ENCODE peak calls at places on chromosomes 1 and 21, in eight cellular contexts. B, C, S, G, A, R, F and H are unnamed samples.

GRCh38 chr1:221497051-221497450 is 244.8 kb downstream of the DUSP10 start:
- DNase-seq in R (no peak), A (no peak), C (no peak), F (no peak), B (no peak), G (no peak), S (no peak), H (no peak)

GRCh38 chr1:29876902-29877301 is 640.6 kb downstream of the PTPRU start:
- DNase-seq in F (no peak), R (no peak), S (no peak), G (no peak), B (no peak), A (no peak), C (no peak), H (no peak)

GRCh38 chr1:180280617-180281016 is 50.6 kb downstream of the LHX4 start:
- DNase-seq in B (no peak), S (no peak), F (no peak), G (no peak), R (no peak), C (no peak), A (no peak), H (no peak)

GRCh38 chr1:41578712-41579335 is 94.3 kb upstream of the EDN2 start:
- DNase-seq in R (no peak), B (peak; percentile 30), G (no peak), F (no peak), S (no peak), C (peak; percentile 14), A (no peak), H (no peak)

GRCh38 chr1:31855038-31855845 is 39.4 kb upstream of the SPOCD1 start:
- DNase-seq in A (no peak), C (peak; percentile 45), R (no peak), B (peak; percentile 75), F (no peak), S (no peak), G (no peak), H (no peak)

GRCh38 chr1:59523745-59524450 is 227.0 kb downstream of the FGGY start:
- DNase-seq in A (no peak), R (no peak), G (no peak), C (no peak), S (no peak), B (no peak), F (no peak), H (no peak)

GRCh38 chr1:107047602-107048001 is 8.9 kb upstream of the PRMT6 start:
- DNase-seq in R (no peak), S (no peak), B (no peak), C (no peak), G (no peak), F (no peak), A (no peak), H (no peak)

GRCh38 chr1:197065549-197065948 is 1.5 kb downstream of the F13B start:
- DNase-seq in C (no peak), G (no peak), S (no peak), F (no peak), A (no peak), B (peak; percentile 40), R (no peak), H (no peak)

GRCh38 chr1:225813250-225813964 is 3.5 kb downstream of the EPHX1 start:
- DNase-seq in C (peak; percentile 100), F (peak; percentile 91), G (no peak), A (no peak), B (peak; percentile 62), R (no peak), S (peak; percentile 62), H (no peak)

GRCh38 chr21:37516998-37517397 is 150.4 kb downstream of the DYRK1A start:
- DNase-seq in S (no peak), F (no peak), A (no peak), G (no peak), C (no peak), R (no peak), B (no peak), H (no peak)

GRCh38 chr21:34367320-34367935 is 3.6 kb downstream of the KCNE2 start:
- DNase-seq in S (peak; percentile 30), C (peak; percentile 56), R (peak; percentile 54), A (peak; percentile 64), B (peak; percentile 82), G (no peak), F (peak; percentile 49), H (no peak)

GRCh38 chr1:31426249-31426922 is 13.4 kb downstream of the SERINC2 start:
- DNase-seq in B (no peak), G (no peak), S (peak; percentile 50), A (no peak), R (no peak), F (peak; percentile 13), C (no peak), H (no peak)

GRCh38 chr1:168454211-168454815 is 89.5 kb downstream of the XCL2 start:
- DNase-seq in B (peak; percentile 66), C (no peak), A (no peak), S (no peak), F (no peak), R (no peak), G (no peak), H (no peak)

GRCh38 chr1:3632298-3632697 is 7.5 kb downstream of the TPRG1L start:
- DNase-seq in C (no peak), F (no peak), R (no peak), S (no peak), A (no peak), G (peak; percentile 68), B (no peak), H (no peak)

DNA sequence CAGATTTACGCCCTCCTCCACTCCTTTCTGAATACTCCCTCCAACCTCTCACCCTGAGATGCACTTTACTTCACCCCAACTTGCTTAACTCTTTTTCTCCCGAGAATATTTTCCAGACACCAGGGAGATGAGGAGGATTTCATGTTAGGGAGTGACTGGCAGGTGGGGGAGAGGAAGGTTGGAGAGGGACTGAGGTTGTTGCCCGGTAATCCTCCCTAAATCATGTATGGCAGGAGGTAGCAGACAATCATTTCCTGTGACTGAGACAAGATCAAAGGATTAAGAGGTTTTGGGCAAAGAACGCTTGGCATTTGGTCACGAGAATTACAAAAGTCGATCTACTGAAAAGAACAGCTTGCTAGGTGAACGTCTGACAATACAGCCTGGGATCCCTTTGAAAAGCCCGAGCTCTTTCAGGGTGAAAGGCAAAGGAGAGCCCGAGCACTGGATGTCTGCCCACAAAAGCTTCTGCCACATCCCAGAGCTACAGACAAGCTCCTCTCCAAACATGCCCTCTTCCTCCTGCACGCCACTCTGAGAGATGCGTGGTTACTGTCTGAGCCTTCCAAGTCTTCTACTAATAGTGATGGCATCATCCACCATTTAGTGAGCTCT is 154.1 kb downstream of the DAB1 start:
- DNase-seq in A (no peak), C (no peak), R (no peak), G (no peak), S (no peak), F (no peak), B (no peak), H (no peak)
- TF ChIP-seq POLR2A in A (no peak), C (no peak), R (no peak), G (no peak), S (no peak), F (no peak), B (no peak), H (no peak)

GRCh38 chr1:50968884-50969610 is 998 bp upstream of the CDKN2C start:
- DNase-seq in S (peak; percentile 58), F (peak; percentile 67), A (peak; percentile 49), G (peak; percentile 92), C (no peak), B (no peak), R (no peak), H (peak; percentile 24)
- TF ChIP-seq POLR2A in S (peak; percentile 2), F (no peak), A (no peak), G (peak; percentile 17), C (no peak), B (no peak), R (no peak), H (no peak)

DNA sequence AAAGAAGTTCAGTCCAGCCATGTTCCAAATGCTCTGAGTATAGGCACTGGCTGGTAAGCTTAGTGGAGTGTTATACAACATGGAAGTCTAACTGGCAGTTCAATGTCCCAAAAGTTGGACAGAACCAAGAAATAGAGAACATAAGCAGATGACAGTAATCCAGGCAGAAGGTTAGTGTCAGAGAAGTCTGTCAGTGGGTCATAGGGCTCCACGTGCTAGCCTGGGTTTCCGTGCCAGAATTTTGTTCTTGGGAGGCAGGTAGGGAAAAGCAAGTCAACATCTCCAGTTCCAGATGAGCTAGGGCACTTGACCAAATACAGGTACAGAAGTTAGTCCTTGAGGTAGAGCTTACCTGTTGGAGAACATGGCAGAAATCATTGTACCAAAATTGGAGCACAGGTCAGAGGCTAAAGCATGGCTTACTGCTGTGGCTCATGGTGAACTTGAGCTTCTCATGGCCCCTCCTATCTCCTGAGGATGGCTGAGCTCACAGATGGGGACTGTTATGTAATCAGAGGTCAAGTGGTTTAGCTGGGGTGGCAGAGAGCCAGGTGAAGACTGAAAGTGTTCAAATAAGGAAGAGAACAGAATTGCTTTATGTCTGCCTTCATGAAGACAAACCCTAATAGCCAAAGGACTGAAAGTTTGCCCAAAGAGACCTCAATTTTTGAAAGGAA is 170.8 kb downstream of the NFIA start:
- DNase-seq in A (peak; percentile 24), G (no peak), C (peak; percentile 66), B (peak; percentile 17), R (no peak), S (peak; percentile 86), F (peak; percentile 92), H (no peak)
- TF ChIP-seq POLR2A in A (no peak), G (no peak), C (no peak), B (no peak), R (no peak), S (no peak), F (no peak), H (no peak)

GRCh38 chr1:77683836-77684148 is 1.3 kb upstream of the ZZZ3 start:
- DNase-seq in R (no peak), G (no peak), A (no peak), F (no peak), C (no peak), B (no peak), S (no peak), H (no peak)

GRCh38 chr1:77683142-77683835 is 831 bp upstream of the ZZZ3 start:
- DNase-seq in B (peak; percentile 89), R (peak; percentile 77), F (peak; percentile 95), G (peak; percentile 99), A (peak; percentile 90), C (peak; percentile 85), S (peak; percentile 94), H (peak; percentile 79)

GRCh38 chr1:77678628-77679610 is 3.5 kb downstream of the ZZZ3 start:
- DNase-seq in F (no peak), G (no peak), A (no peak), C (no peak), S (no peak), R (no peak), B (no peak), H (no peak)

GRCh38 chr1:77680173-77680572 is 2.3 kb downstream of the ZZZ3 start:
- DNase-seq in B (no peak), G (no peak), R (no peak), A (no peak), C (no peak), S (no peak), F (no peak), H (no peak)

GRCh38 chr1:77682442-77683141 is at the start of gene ZZZ3:
- DNase-seq in F (peak; percentile 95), R (peak; percentile 94), B (peak; percentile 95), G (peak; percentile 97), C (peak; percentile 91), S (peak; percentile 95), A (peak; percentile 89), H (peak; percentile 66)
- TF ChIP-seq POLR2A in F (peak; percentile 65), R (peak; percentile 48), B (peak; percentile 46), G (no peak), C (peak; percentile 79), S (peak; percentile 48), A (peak; percentile 21), H (peak; percentile 77)